ENCODE peak calls at places on chromosomes 13 and 19, in six cellular contexts. One of them, this sample, is unnamed. For H3K4me1, the result is how much of the 10 kb centered on the place peaks cover.

GRCh38 chr19:5718579-5719273 is 1.2 kb downstream of the LONP1 start:
- DNase-seq in upper lobe of left lung: no peak
- DNase-seq in sigmoid colon: no peak
- DNase-seq in A549: peak
- DNase-seq in stomach: no peak
- DNase-seq in SK-N-SH: no peak
- DNase-seq in this sample: no peak

GRCh38 chr19:10110076-10110971 is 1.2 kb upstream of the P2RY11 start:
- DNase-seq in sigmoid colon: no peak
- DNase-seq in stomach: no peak
- DNase-seq in SK-N-SH: peak
- DNase-seq in A549: no peak
- DNase-seq in upper lobe of left lung: peak
- DNase-seq in this sample: no peak

GRCh38 chr19:38932425-38933179 is 1.9 kb downstream of the MRPS12 start:
- DNase-seq in SK-N-SH: no peak
- DNase-seq in stomach: no peak
- DNase-seq in sigmoid colon: no peak
- DNase-seq in upper lobe of left lung: peak
- DNase-seq in A549: peak
- DNase-seq in this sample: no peak

GRCh38 chr13:27374126-27374613 is 50.2 kb upstream of the GTF3A start:
- DNase-seq in stomach: no peak
- DNase-seq in SK-N-SH: no peak
- DNase-seq in sigmoid colon: no peak
- DNase-seq in upper lobe of left lung: no peak
- DNase-seq in A549: no peak
- DNase-seq in this sample: no peak

GRCh38 chr19:6038634-6039405 is 60.9 kb upstream of the RANBP3 start:
- DNase-seq in upper lobe of left lung: no peak
- DNase-seq in SK-N-SH: no peak
- DNase-seq in sigmoid colon: no peak
- DNase-seq in A549: no peak
- DNase-seq in stomach: no peak
- DNase-seq in this sample: no peak

GRCh38 chr13:78611040-78611439 is 7.7 kb upstream of the POU4F1 start:
- DNase-seq in sigmoid colon: no peak
- DNase-seq in A549: no peak
- DNase-seq in stomach: no peak
- DNase-seq in upper lobe of left lung: no peak
- DNase-seq in SK-N-SH: no peak
- DNase-seq in this sample: no peak

GRCh38 chr19:28609091-28609755 is 603.7 kb downstream of the UQCRFS1 start:
- DNase-seq in stomach: no peak
- DNase-seq in A549: no peak
- DNase-seq in SK-N-SH: no peak
- DNase-seq in sigmoid colon: no peak
- DNase-seq in upper lobe of left lung: no peak
- DNase-seq in this sample: peak

GRCh38 chr19:5048727-5049553 is 80.0 kb downstream of the KDM4B start:
- DNase-seq in stomach: no peak
- DNase-seq in A549: peak
- DNase-seq in sigmoid colon: no peak
- DNase-seq in SK-N-SH: peak
- DNase-seq in upper lobe of left lung: peak
- DNase-seq in this sample: no peak

GRCh38 chr19:17944301-17944700 is 11.5 kb downstream of the CCDC124 start:
- DNase-seq in upper lobe of left lung: no peak
- DNase-seq in SK-N-SH: no peak
- DNase-seq in sigmoid colon: peak
- DNase-seq in A549: no peak
- DNase-seq in stomach: no peak
- DNase-seq in this sample: no peak

GRCh38 chr19:40604647-40605200 is 3.6 kb downstream of the LTBP4 start:
- DNase-seq in SK-N-SH: no peak
- DNase-seq in stomach: no peak
- DNase-seq in A549: peak
- DNase-seq in upper lobe of left lung: peak
- DNase-seq in sigmoid colon: peak
- DNase-seq in this sample: no peak

GRCh38 chr13:112248909-112249592 is 127.1 kb upstream of the SPACA7 start:
- DNase-seq in upper lobe of left lung: peak
- DNase-seq in A549: no peak
- DNase-seq in stomach: no peak
- DNase-seq in SK-N-SH: no peak
- DNase-seq in sigmoid colon: no peak
- DNase-seq in this sample: peak

GRCh38 chr13:112245959-112246358 is 130.2 kb upstream of the SPACA7 start:
- DNase-seq in stomach: no peak
- DNase-seq in A549: no peak
- DNase-seq in sigmoid colon: peak
- DNase-seq in SK-N-SH: no peak
- DNase-seq in upper lobe of left lung: no peak
- DNase-seq in this sample: peak

GRCh38 chr13:112246731-112247470 is 129.3 kb upstream of the SPACA7 start:
- DNase-seq in upper lobe of left lung: no peak
- DNase-seq in SK-N-SH: no peak
- DNase-seq in A549: no peak
- DNase-seq in stomach: no peak
- DNase-seq in sigmoid colon: peak
- DNase-seq in this sample: peak

GRCh38 chr13:112248406-112248760 is 127.8 kb upstream of the SPACA7 start:
- DNase-seq in upper lobe of left lung: peak
- DNase-seq in sigmoid colon: no peak
- DNase-seq in stomach: no peak
- DNase-seq in A549: no peak
- DNase-seq in SK-N-SH: no peak
- DNase-seq in this sample: peak

GRCh38 chr13:112247471-112248405 is 128.4 kb upstream of the SPACA7 start:
- DNase-seq in upper lobe of left lung: peak
- DNase-seq in SK-N-SH: no peak
- DNase-seq in A549: no peak
- DNase-seq in sigmoid colon: no peak
- DNase-seq in stomach: no peak
- DNase-seq in this sample: peak
- TF ChIP-seq EP300 in upper lobe of left lung: no peak
- TF ChIP-seq EP300 in SK-N-SH: no peak
- TF ChIP-seq EP300 in A549: no peak
- TF ChIP-seq EP300 in sigmoid colon: no peak
- TF ChIP-seq EP300 in stomach: no peak
- TF ChIP-seq EP300 in this sample: no peak

GRCh38 chr19:8468761-8469458 is 24.1 kb downstream of the HNRNPM start:
- DNase-seq in sigmoid colon: no peak
- DNase-seq in A549: no peak
- DNase-seq in SK-N-SH: peak
- DNase-seq in stomach: no peak
- DNase-seq in upper lobe of left lung: no peak
- DNase-seq in this sample: no peak
- H3K27ac ChIP-seq in sigmoid colon: no peak
- H3K27ac ChIP-seq in A549: no peak
- H3K27ac ChIP-seq in SK-N-SH: peak
- H3K27ac ChIP-seq in stomach: no peak
- H3K27ac ChIP-seq in upper lobe of left lung: no peak
- H3K27ac ChIP-seq in this sample: no peak

GRCh38 chr13:98447130-98447529 is 129.8 kb downstream of the STK24 start:
- DNase-seq in SK-N-SH: no peak
- DNase-seq in A549: no peak
- DNase-seq in sigmoid colon: no peak
- DNase-seq in upper lobe of left lung: no peak
- DNase-seq in stomach: no peak
- DNase-seq in this sample: no peak
- H3K4me1 ChIP-seq in SK-N-SH: under half
- H3K4me1 ChIP-seq in A549: under half
- H3K4me1 ChIP-seq in sigmoid colon: under half
- H3K4me1 ChIP-seq in upper lobe of left lung: under half
- H3K4me1 ChIP-seq in stomach: under half
- H3K4me1 ChIP-seq in this sample: half or more

DNA sequence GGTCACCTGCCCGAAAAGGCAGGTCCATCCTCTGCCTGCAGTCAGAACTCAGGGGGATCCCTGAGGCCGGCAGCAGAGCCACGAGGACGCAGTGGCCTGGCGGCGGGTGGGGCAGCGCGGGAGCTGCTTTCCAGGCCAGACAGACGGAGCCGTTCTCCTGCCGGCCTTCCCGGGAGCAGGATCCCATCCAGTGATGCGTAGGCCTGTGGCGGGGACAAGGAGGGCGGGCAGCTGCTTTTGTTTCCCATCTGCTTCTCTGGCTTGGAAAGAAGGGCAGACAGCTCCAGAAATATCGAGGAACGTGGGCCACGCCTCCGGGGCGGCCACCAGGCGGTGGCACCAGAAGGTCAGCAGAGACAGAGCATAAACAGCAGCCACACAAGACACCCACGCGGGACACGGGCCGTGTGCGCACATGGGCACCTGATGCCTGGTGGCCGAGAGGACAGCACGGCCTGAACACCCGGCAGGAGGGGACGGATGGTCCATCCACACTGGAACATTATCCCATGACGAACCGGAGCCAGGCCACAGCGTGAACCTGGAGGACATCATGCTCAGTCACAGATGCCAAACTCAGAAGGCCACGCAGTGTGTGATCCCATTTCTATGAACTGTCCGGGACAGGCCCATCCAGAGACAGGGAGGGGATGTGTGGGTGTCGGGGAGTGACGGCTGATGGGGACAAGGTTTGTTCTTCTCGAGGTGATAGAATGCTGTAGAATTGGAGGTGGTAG is 13.9 kb upstream of the MKNK2 start:
- DNase-seq in stomach: no peak
- DNase-seq in SK-N-SH: no peak
- DNase-seq in upper lobe of left lung: peak
- DNase-seq in sigmoid colon: peak
- DNase-seq in A549: no peak
- DNase-seq in this sample: no peak
- TF ChIP-seq EP300 in stomach: peak
- TF ChIP-seq EP300 in SK-N-SH: no peak
- TF ChIP-seq EP300 in upper lobe of left lung: peak
- TF ChIP-seq EP300 in sigmoid colon: peak
- TF ChIP-seq EP300 in A549: no peak
- TF ChIP-seq EP300 in this sample: no peak

GRCh38 chr19:45767410-45767880 is 1.6 kb downstream of the SIX5 start:
- DNase-seq in upper lobe of left lung: peak
- DNase-seq in SK-N-SH: no peak
- DNase-seq in A549: peak
- DNase-seq in sigmoid colon: peak
- DNase-seq in stomach: peak
- DNase-seq in this sample: no peak

GRCh38 chr19:45769054-45769782 is at the start of gene SIX5:
- DNase-seq in sigmoid colon: peak
- DNase-seq in A549: peak
- DNase-seq in upper lobe of left lung: peak
- DNase-seq in SK-N-SH: peak
- DNase-seq in stomach: peak
- DNase-seq in this sample: peak

GRCh38 chr19:45766919-45767346 is 2.1 kb downstream of the SIX5 start:
- DNase-seq in SK-N-SH: no peak
- DNase-seq in upper lobe of left lung: peak
- DNase-seq in A549: no peak
- DNase-seq in stomach: no peak
- DNase-seq in sigmoid colon: peak
- DNase-seq in this sample: no peak

GRCh38 chr19:45768644-45769053 is 403 bp downstream of the SIX5 start:
- DNase-seq in SK-N-SH: no peak
- DNase-seq in sigmoid colon: peak
- DNase-seq in upper lobe of left lung: peak
- DNase-seq in stomach: peak
- DNase-seq in A549: peak
- DNase-seq in this sample: no peak

GRCh38 chr19:45767881-45768643 is 990 bp downstream of the SIX5 start:
- DNase-seq in stomach: peak
- DNase-seq in SK-N-SH: peak
- DNase-seq in A549: peak
- DNase-seq in upper lobe of left lung: peak
- DNase-seq in sigmoid colon: peak
- DNase-seq in this sample: no peak
- H3K27ac ChIP-seq in stomach: peak
- H3K27ac ChIP-seq in SK-N-SH: peak
- H3K27ac ChIP-seq in A549: peak
- H3K27ac ChIP-seq in upper lobe of left lung: peak
- H3K27ac ChIP-seq in sigmoid colon: peak
- H3K27ac ChIP-seq in this sample: peak

GRCh38 chr19:879711-880438 is 13.1 kb downstream of the MED16 start:
- DNase-seq in stomach: no peak
- DNase-seq in sigmoid colon: no peak
- DNase-seq in A549: no peak
- DNase-seq in SK-N-SH: no peak
- DNase-seq in upper lobe of left lung: peak
- DNase-seq in this sample: no peak
- H3K4me1 ChIP-seq in stomach: under half
- H3K4me1 ChIP-seq in sigmoid colon: under half
- H3K4me1 ChIP-seq in A549: under half
- H3K4me1 ChIP-seq in SK-N-SH: under half
- H3K4me1 ChIP-seq in upper lobe of left lung: under half
- H3K4me1 ChIP-seq in this sample: under half

DNA sequence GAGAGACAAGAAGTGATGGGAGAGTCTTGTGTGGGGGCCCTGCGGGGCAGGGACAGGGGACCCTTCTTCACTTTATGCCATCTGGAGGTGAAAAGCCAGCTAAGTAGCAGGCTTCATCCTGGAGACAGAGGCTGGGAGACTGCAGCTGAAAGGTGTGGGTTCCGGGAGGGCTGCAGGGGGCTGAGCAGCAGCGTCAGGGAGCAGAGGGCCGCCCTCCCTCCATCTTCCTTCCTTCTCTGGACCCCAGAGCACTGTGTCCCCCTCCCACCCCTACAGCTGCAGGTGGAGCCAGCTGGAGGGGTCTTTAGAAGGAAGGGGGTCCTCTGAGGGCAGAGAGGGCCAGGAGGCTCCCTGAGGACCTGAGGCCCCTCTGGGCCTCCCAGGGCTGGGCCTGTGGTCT is 96.6 kb downstream of the WTIP start:
- DNase-seq in SK-N-SH: no peak
- DNase-seq in sigmoid colon: no peak
- DNase-seq in upper lobe of left lung: no peak
- DNase-seq in stomach: no peak
- DNase-seq in A549: no peak
- DNase-seq in this sample: peak
- TF ChIP-seq EP300 in SK-N-SH: no peak
- TF ChIP-seq EP300 in sigmoid colon: no peak
- TF ChIP-seq EP300 in upper lobe of left lung: no peak
- TF ChIP-seq EP300 in stomach: no peak
- TF ChIP-seq EP300 in A549: no peak
- TF ChIP-seq EP300 in this sample: no peak

DNA sequence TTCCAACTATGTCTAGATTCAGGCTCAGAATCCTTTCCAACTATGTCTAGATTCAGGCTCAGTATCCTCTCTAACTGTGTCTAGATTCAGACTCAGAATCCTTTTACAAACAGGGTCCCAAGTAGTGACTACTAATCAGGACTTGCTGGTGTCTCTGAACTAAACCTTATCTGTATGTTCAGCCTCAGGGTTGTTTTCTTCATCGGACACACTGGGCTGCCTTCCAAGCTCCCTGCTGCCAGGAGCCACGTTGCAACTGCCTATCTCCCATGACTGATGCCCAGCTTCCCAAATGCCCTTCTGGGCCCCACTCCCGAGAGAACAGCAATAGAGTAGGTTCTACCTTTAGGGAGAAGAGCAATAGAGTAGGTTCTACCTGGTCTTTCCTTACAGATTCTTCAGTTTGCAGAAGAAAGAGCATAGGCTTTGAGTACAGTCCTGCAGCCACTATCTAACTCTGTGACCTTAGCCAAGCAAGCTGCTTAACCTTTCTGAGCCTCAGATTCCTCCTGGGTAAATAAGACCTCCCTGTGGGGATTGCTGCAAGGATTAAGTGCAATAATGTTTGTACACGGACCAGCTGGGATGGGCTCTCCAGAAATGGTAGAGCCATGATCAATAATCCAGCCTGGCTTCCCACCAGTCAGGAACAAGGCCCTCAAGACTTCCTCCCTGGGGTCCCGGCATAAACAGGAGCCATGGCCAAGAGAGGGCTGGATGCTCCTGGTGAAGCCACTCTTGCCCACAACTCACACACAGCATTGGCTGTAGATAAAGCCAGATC is 61.5 kb downstream of the ZIC5 start:
- DNase-seq in stomach: peak
- DNase-seq in upper lobe of left lung: no peak
- DNase-seq in sigmoid colon: no peak
- DNase-seq in A549: no peak
- DNase-seq in SK-N-SH: no peak
- DNase-seq in this sample: no peak
- H3K27ac ChIP-seq in stomach: no peak
- H3K27ac ChIP-seq in upper lobe of left lung: no peak
- H3K27ac ChIP-seq in sigmoid colon: no peak
- H3K27ac ChIP-seq in A549: no peak
- H3K27ac ChIP-seq in SK-N-SH: no peak
- H3K27ac ChIP-seq in this sample: no peak